ENCODE peak calls at places on chromosomes 5 and 9, in five cellular contexts. U is Jurkat, Clone E6-1; J is neuronal stem cell; O is EL; V is CD4-positive, alpha-beta T cell. Y is an unnamed sample.

GRCh38 chr9:8156336-8156735 is 356.8 kb upstream of the DMAC1 start:
- DNase-seq in U (no peak), J (no peak), O (no peak), V (no peak), Y (no peak)

GRCh38 chr9:109968702-109969450 is 188.9 kb downstream of the PALM2AKAP2 start:
- DNase-seq in U (no peak), J (no peak), O (peak; percentile 23), V (no peak), Y (no peak)

GRCh38 chr9:6054280-6055099 is 39.1 kb upstream of the RANBP6 start:
- DNase-seq in U (peak; percentile 67), J (peak; percentile 65), O (peak; percentile 72), V (peak; percentile 44), Y (no peak)

GRCh38 chr5:52773342-52773741 is 14.4 kb upstream of the ITGA1 start:
- DNase-seq in U (no peak), J (no peak), O (no peak), V (no peak), Y (no peak)

GRCh38 chr9:91428431-91428830 is 4.8 kb upstream of the NFIL3 start:
- DNase-seq in U (no peak), J (no peak), O (no peak), V (no peak), Y (no peak)

GRCh38 chr9:94772654-94773303 is 46.3 kb downstream of the AOPEP start:
- DNase-seq in U (no peak), J (no peak), O (no peak), V (no peak), Y (no peak)

GRCh38 chr9:29006603-29007002 is 1433.3 kb upstream of the C9orf72 start:
- DNase-seq in U (no peak), J (no peak), O (no peak), V (no peak), Y (no peak)

GRCh38 chr5:10278658-10279279 is 28.7 kb downstream of the CCT5 start:
- DNase-seq in U (no peak), J (no peak), O (no peak), V (no peak), Y (no peak)

GRCh38 chr5:164345173-164345572 is 839.8 kb downstream of the MAT2B start:
- DNase-seq in U (no peak), J (no peak), O (peak; percentile 5), V (no peak), Y (no peak)